ENCODE peak calls at places on chromosome 3, in eight cellular contexts. One of them, this sample, is unnamed.

GRCh38 chr3:60573494-60573893 is 677.8 kb downstream of the FHIT start:
- DNase-seq in lower lobe of right lung: no peak
- DNase-seq in stomach: no peak
- DNase-seq in keratinocyte: no peak
- DNase-seq in SK-N-SH: no peak
- DNase-seq in CD8-positive, alpha-beta T cell: no peak
- DNase-seq in left lung: no peak
- DNase-seq in tibial nerve: no peak
- DNase-seq in this sample: no peak

GRCh38 chr3:141093971-141094401 is 42.8 kb downstream of the SPSB4 start:
- DNase-seq in SK-N-SH: peak
- DNase-seq in tibial nerve: no peak
- DNase-seq in left lung: no peak
- DNase-seq in CD8-positive, alpha-beta T cell: no peak
- DNase-seq in lower lobe of right lung: no peak
- DNase-seq in stomach: peak
- DNase-seq in keratinocyte: no peak
- DNase-seq in this sample: no peak

GRCh38 chr3:155242342-155242741 is 51.1 kb downstream of the STRIT1 start:
- DNase-seq in tibial nerve: no peak
- DNase-seq in stomach: no peak
- DNase-seq in keratinocyte: no peak
- DNase-seq in left lung: no peak
- DNase-seq in SK-N-SH: no peak
- DNase-seq in CD8-positive, alpha-beta T cell: no peak
- DNase-seq in lower lobe of right lung: no peak
- DNase-seq in this sample: no peak

GRCh38 chr3:113495035-113495434 is 19.9 kb downstream of the SPICE1 start:
- DNase-seq in keratinocyte: no peak
- DNase-seq in left lung: no peak
- DNase-seq in tibial nerve: peak
- DNase-seq in lower lobe of right lung: no peak
- DNase-seq in SK-N-SH: no peak
- DNase-seq in CD8-positive, alpha-beta T cell: no peak
- DNase-seq in stomach: no peak
- DNase-seq in this sample: peak

GRCh38 chr3:68996356-68996995 is 17.0 kb downstream of the EOGT start:
- DNase-seq in lower lobe of right lung: no peak
- DNase-seq in SK-N-SH: no peak
- DNase-seq in stomach: no peak
- DNase-seq in left lung: no peak
- DNase-seq in tibial nerve: no peak
- DNase-seq in keratinocyte: peak
- DNase-seq in CD8-positive, alpha-beta T cell: no peak
- DNase-seq in this sample: no peak

GRCh38 chr3:166243511-166243910 is 406.3 kb upstream of the BCHE start:
- DNase-seq in CD8-positive, alpha-beta T cell: no peak
- DNase-seq in keratinocyte: no peak
- DNase-seq in left lung: no peak
- DNase-seq in tibial nerve: no peak
- DNase-seq in SK-N-SH: no peak
- DNase-seq in stomach: no peak
- DNase-seq in lower lobe of right lung: no peak
- DNase-seq in this sample: no peak

GRCh38 chr3:138861755-138862333 is 27.1 kb upstream of the PIK3CB start:
- DNase-seq in stomach: no peak
- DNase-seq in CD8-positive, alpha-beta T cell: no peak
- DNase-seq in lower lobe of right lung: no peak
- DNase-seq in SK-N-SH: no peak
- DNase-seq in tibial nerve: no peak
- DNase-seq in left lung: no peak
- DNase-seq in keratinocyte: peak
- DNase-seq in this sample: no peak

GRCh38 chr3:66095295-66096001 is 56.7 kb upstream of the MAGI1 start:
- DNase-seq in keratinocyte: no peak
- DNase-seq in stomach: no peak
- DNase-seq in SK-N-SH: no peak
- DNase-seq in CD8-positive, alpha-beta T cell: no peak
- DNase-seq in lower lobe of right lung: no peak
- DNase-seq in left lung: no peak
- DNase-seq in tibial nerve: no peak
- DNase-seq in this sample: no peak

GRCh38 chr3:170491901-170492300 is 73.2 kb downstream of the CLDN11 start:
- DNase-seq in stomach: no peak
- DNase-seq in left lung: no peak
- DNase-seq in tibial nerve: no peak
- DNase-seq in keratinocyte: no peak
- DNase-seq in CD8-positive, alpha-beta T cell: no peak
- DNase-seq in lower lobe of right lung: no peak
- DNase-seq in SK-N-SH: no peak
- DNase-seq in this sample: no peak

GRCh38 chr3:170488802-170489201 is 70.1 kb downstream of the CLDN11 start:
- DNase-seq in stomach: no peak
- DNase-seq in tibial nerve: peak
- DNase-seq in SK-N-SH: no peak
- DNase-seq in lower lobe of right lung: no peak
- DNase-seq in left lung: no peak
- DNase-seq in CD8-positive, alpha-beta T cell: no peak
- DNase-seq in keratinocyte: no peak
- DNase-seq in this sample: no peak

GRCh38 chr3:170493712-170494182 is 75.1 kb downstream of the CLDN11 start:
- DNase-seq in left lung: no peak
- DNase-seq in stomach: no peak
- DNase-seq in keratinocyte: no peak
- DNase-seq in SK-N-SH: no peak
- DNase-seq in lower lobe of right lung: no peak
- DNase-seq in CD8-positive, alpha-beta T cell: no peak
- DNase-seq in tibial nerve: peak
- DNase-seq in this sample: no peak

GRCh38 chr3:170494766-170495165 is 76.1 kb downstream of the CLDN11 start:
- DNase-seq in SK-N-SH: no peak
- DNase-seq in keratinocyte: no peak
- DNase-seq in tibial nerve: no peak
- DNase-seq in lower lobe of right lung: no peak
- DNase-seq in left lung: no peak
- DNase-seq in CD8-positive, alpha-beta T cell: no peak
- DNase-seq in stomach: no peak
- DNase-seq in this sample: no peak

DNA sequence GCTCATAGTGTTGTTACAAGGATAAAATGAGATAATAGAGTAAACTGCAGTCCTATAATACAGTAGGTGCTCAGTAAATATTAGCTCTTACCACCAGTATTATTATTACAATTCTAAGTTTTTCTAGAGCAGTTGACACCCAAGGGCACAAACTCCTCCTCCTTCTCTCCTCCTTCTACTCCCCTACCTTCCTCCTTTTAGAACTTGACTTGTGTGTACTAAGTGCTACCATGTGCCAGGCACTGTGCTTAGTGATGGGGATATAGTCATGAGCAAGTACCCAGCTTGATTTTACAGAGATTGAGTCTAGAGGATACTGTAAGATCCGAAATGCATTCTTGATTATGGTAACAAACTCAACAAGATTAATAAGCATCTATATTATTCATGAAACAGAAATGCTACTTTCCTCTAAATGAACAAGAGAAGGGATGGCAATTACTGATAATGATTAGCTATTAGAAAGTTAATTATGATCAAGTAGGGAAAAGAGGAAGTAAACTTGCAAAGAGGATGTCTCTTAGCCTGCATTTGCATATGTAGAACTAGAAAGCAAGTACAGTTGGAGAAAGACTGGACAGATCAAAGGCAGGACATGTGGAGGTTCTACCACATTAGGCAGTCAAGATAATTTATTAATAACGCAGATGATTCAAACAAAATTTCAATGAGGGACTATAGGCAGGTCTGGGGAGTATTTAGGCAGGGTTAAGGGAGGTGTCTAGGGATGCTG is 72.3 kb downstream of the CLDN11 start:
- DNase-seq in SK-N-SH: no peak
- DNase-seq in tibial nerve: no peak
- DNase-seq in keratinocyte: no peak
- DNase-seq in lower lobe of right lung: no peak
- DNase-seq in left lung: no peak
- DNase-seq in CD8-positive, alpha-beta T cell: no peak
- DNase-seq in stomach: no peak
- DNase-seq in this sample: no peak
- H3K27ac ChIP-seq in SK-N-SH: no peak
- H3K27ac ChIP-seq in tibial nerve: no peak
- H3K27ac ChIP-seq in keratinocyte: no peak
- H3K27ac ChIP-seq in lower lobe of right lung: no peak
- H3K27ac ChIP-seq in left lung: no peak
- H3K27ac ChIP-seq in CD8-positive, alpha-beta T cell: no peak
- H3K27ac ChIP-seq in stomach: no peak
- H3K27ac ChIP-seq in this sample: no peak

DNA sequence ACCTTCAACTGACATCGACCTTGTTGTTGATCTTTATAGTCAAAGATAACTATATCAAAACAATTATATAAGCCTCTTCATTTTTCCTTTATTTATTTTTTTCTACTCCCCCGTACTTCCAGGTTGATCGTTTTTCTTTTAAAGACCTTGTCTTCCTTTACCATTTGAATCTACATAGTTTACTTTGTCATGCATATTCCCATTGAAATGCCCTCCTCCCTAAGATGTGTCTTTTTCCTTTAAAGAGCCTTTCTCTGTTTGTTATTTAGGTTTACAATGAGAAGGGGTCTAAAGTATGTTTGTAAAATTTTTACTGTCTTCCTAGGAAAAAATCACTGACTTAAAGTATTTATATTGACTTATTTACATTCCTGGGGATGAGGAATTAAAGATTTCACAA is 29.4 kb upstream of the ZNF717 start:
- DNase-seq in left lung: no peak
- DNase-seq in stomach: no peak
- DNase-seq in keratinocyte: no peak
- DNase-seq in SK-N-SH: no peak
- DNase-seq in CD8-positive, alpha-beta T cell: no peak
- DNase-seq in lower lobe of right lung: no peak
- DNase-seq in tibial nerve: no peak
- DNase-seq in this sample: no peak
- H3K4me3 ChIP-seq in left lung: no peak
- H3K4me3 ChIP-seq in stomach: no peak
- H3K4me3 ChIP-seq in keratinocyte: no peak
- H3K4me3 ChIP-seq in SK-N-SH: no peak
- H3K4me3 ChIP-seq in CD8-positive, alpha-beta T cell: no peak
- H3K4me3 ChIP-seq in lower lobe of right lung: no peak
- H3K4me3 ChIP-seq in tibial nerve: no peak
- H3K4me3 ChIP-seq in this sample: no peak

GRCh38 chr3:183447206-183448001 is 19.0 kb upstream of the MCF2L2 start:
- DNase-seq in keratinocyte: no peak
- DNase-seq in lower lobe of right lung: peak
- DNase-seq in tibial nerve: peak
- DNase-seq in left lung: peak
- DNase-seq in SK-N-SH: peak
- DNase-seq in CD8-positive, alpha-beta T cell: peak
- DNase-seq in stomach: peak
- DNase-seq in this sample: peak

GRCh38 chr3:183449791-183450190 is 21.4 kb upstream of the MCF2L2 start:
- DNase-seq in CD8-positive, alpha-beta T cell: no peak
- DNase-seq in tibial nerve: no peak
- DNase-seq in SK-N-SH: no peak
- DNase-seq in keratinocyte: no peak
- DNase-seq in lower lobe of right lung: no peak
- DNase-seq in stomach: no peak
- DNase-seq in left lung: no peak
- DNase-seq in this sample: no peak

GRCh38 chr3:183446838-183447205 is 18.4 kb upstream of the MCF2L2 start:
- DNase-seq in tibial nerve: no peak
- DNase-seq in stomach: no peak
- DNase-seq in CD8-positive, alpha-beta T cell: no peak
- DNase-seq in SK-N-SH: no peak
- DNase-seq in left lung: no peak
- DNase-seq in lower lobe of right lung: no peak
- DNase-seq in keratinocyte: no peak
- DNase-seq in this sample: no peak

GRCh38 chr3:183448369-183449128 is 20.1 kb upstream of the MCF2L2 start:
- DNase-seq in keratinocyte: no peak
- DNase-seq in stomach: no peak
- DNase-seq in tibial nerve: no peak
- DNase-seq in left lung: no peak
- DNase-seq in SK-N-SH: no peak
- DNase-seq in lower lobe of right lung: no peak
- DNase-seq in CD8-positive, alpha-beta T cell: no peak
- DNase-seq in this sample: no peak

GRCh38 chr3:183449391-183449790 is 21.0 kb upstream of the MCF2L2 start:
- DNase-seq in tibial nerve: no peak
- DNase-seq in left lung: no peak
- DNase-seq in stomach: no peak
- DNase-seq in CD8-positive, alpha-beta T cell: no peak
- DNase-seq in keratinocyte: no peak
- DNase-seq in lower lobe of right lung: no peak
- DNase-seq in SK-N-SH: peak
- DNase-seq in this sample: no peak
- TF ChIP-seq CTCF in tibial nerve: no peak
- TF ChIP-seq CTCF in left lung: no peak
- TF ChIP-seq CTCF in stomach: no peak
- TF ChIP-seq CTCF in CD8-positive, alpha-beta T cell: no peak
- TF ChIP-seq CTCF in keratinocyte: no peak
- TF ChIP-seq CTCF in lower lobe of right lung: no peak
- TF ChIP-seq CTCF in SK-N-SH: no peak
- TF ChIP-seq CTCF in this sample: no peak

GRCh38 chr3:194604837-194605236 is 28.4 kb downstream of the TMEM44 start:
- DNase-seq in CD8-positive, alpha-beta T cell: no peak
- DNase-seq in stomach: no peak
- DNase-seq in keratinocyte: no peak
- DNase-seq in left lung: no peak
- DNase-seq in tibial nerve: no peak
- DNase-seq in SK-N-SH: no peak
- DNase-seq in lower lobe of right lung: no peak
- DNase-seq in this sample: no peak

GRCh38 chr3:194606163-194606562 is 27.1 kb downstream of the TMEM44 start:
- DNase-seq in SK-N-SH: peak
- DNase-seq in CD8-positive, alpha-beta T cell: no peak
- DNase-seq in lower lobe of right lung: no peak
- DNase-seq in stomach: no peak
- DNase-seq in tibial nerve: no peak
- DNase-seq in left lung: no peak
- DNase-seq in keratinocyte: no peak
- DNase-seq in this sample: no peak

GRCh38 chr3:194607592-194608386 is 25.4 kb downstream of the TMEM44 start:
- DNase-seq in left lung: peak
- DNase-seq in SK-N-SH: no peak
- DNase-seq in keratinocyte: no peak
- DNase-seq in lower lobe of right lung: no peak
- DNase-seq in tibial nerve: no peak
- DNase-seq in stomach: no peak
- DNase-seq in CD8-positive, alpha-beta T cell: no peak
- DNase-seq in this sample: no peak

GRCh38 chr3:194608981-194609380 is 24.2 kb downstream of the TMEM44 start:
- DNase-seq in lower lobe of right lung: no peak
- DNase-seq in left lung: no peak
- DNase-seq in keratinocyte: no peak
- DNase-seq in CD8-positive, alpha-beta T cell: no peak
- DNase-seq in tibial nerve: no peak
- DNase-seq in stomach: no peak
- DNase-seq in SK-N-SH: no peak
- DNase-seq in this sample: no peak

DNA sequence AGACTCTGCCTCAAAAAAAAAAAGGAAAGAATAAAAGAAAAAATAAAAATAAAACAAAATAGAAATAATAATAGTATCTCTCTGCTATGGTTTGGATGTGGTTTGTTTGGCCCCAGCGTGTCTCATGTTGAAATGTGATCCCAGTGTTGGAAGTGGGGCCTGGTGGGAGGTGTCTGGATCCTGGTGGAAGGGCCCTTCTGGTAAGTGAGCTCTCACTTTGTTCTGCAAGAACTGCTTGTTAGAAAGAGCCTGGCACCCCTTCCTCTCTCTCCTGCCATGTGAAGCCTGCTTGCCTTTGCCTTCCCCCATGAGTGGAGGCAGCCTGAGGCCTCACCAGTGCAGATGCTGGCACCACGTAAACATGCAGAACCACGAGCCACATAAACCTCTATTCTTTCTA is 26.3 kb downstream of the TMEM44 start:
- DNase-seq in keratinocyte: no peak
- DNase-seq in left lung: no peak
- DNase-seq in stomach: no peak
- DNase-seq in tibial nerve: no peak
- DNase-seq in lower lobe of right lung: no peak
- DNase-seq in CD8-positive, alpha-beta T cell: no peak
- DNase-seq in SK-N-SH: no peak
- DNase-seq in this sample: no peak
- H3K27ac ChIP-seq in keratinocyte: no peak
- H3K27ac ChIP-seq in left lung: no peak
- H3K27ac ChIP-seq in stomach: no peak
- H3K27ac ChIP-seq in tibial nerve: no peak
- H3K27ac ChIP-seq in lower lobe of right lung: no peak
- H3K27ac ChIP-seq in CD8-positive, alpha-beta T cell: no peak
- H3K27ac ChIP-seq in SK-N-SH: no peak
- H3K27ac ChIP-seq in this sample: no peak

This sample was measured in Peyer's patch.